ENCODE peak calls at places on chromosomes 11 and 22, in seven cellular contexts. V is PC-3, P is neural progenitor cell, Y is hepatocyte, I is IMR-90, W is HCT116, M is mammary epithelial cell. K is an unnamed sample.

GRCh38 chr11:43852057-43852636 is 28.5 kb upstream of the ALKBH3 start:
- DNase-seq in V (peak; percentile 76), P (peak; percentile 80), Y (peak; percentile 74), I (peak; percentile 88), W (peak; percentile 67), M (peak; percentile 59), K (peak; percentile 72)

GRCh38 chr22:18060646-18061620 is 16.9 kb upstream of the PEX26 start:
- DNase-seq in V (peak; percentile 65), P (no peak), Y (peak; percentile 76), I (peak; percentile 71), W (no peak), M (peak; percentile 90), K (no peak)

GRCh38 chr11:57800444-57801184 is 39.0 kb downstream of the CTNND1 start:
- DNase-seq in V (peak; percentile 99), P (peak; percentile 83), Y (peak; percentile 82), I (peak; percentile 74), W (peak; percentile 51), M (peak; percentile 86), K (peak; percentile 74)

GRCh38 chr11:77879218-77879617 is 58.3 kb downstream of the AAMDC start:
- DNase-seq in V (no peak), P (no peak), Y (no peak), I (peak; percentile 50), W (no peak), M (no peak), K (peak; percentile 27)

GRCh38 chr11:66362481-66363147 is 8.9 kb downstream of the SLC29A2 start:
- DNase-seq in V (no peak), P (no peak), Y (peak; percentile 4), I (no peak), W (no peak), M (no peak), K (no peak)

GRCh38 chr11:57460756-57461749 is 725 bp downstream of the RTN4RL2 start:
- DNase-seq in V (peak; percentile 11), P (peak; percentile 61), Y (no peak), I (no peak), W (no peak), M (no peak), K (no peak)

GRCh38 chr11:1830500-1831223 is 4.1 kb upstream of the SYT8 start:
- DNase-seq in V (no peak), P (no peak), Y (peak; percentile 90), I (no peak), W (no peak), M (peak; percentile 98), K (no peak)

GRCh38 chr11:9643751-9644150 is 20.1 kb upstream of the SWAP70 start:
- DNase-seq in V (no peak), P (no peak), Y (no peak), I (no peak), W (no peak), M (no peak), K (no peak)

GRCh38 chr22:49960967-49961600 is 512 bp downstream of the PIM3 start:
- DNase-seq in V (peak; percentile 47), P (peak; percentile 56), Y (peak; percentile 68), I (no peak), W (no peak), M (peak; percentile 61), K (peak; percentile 65)

GRCh38 chr22:30607939-30608338 is 965 bp downstream of the TCN2 start:
- DNase-seq in V (no peak), P (no peak), Y (no peak), I (no peak), W (no peak), M (no peak), K (no peak)

GRCh38 chr22:30611197-30611596 is 4.2 kb downstream of the TCN2 start:
- DNase-seq in V (no peak), P (no peak), Y (no peak), I (peak; percentile 26), W (no peak), M (peak; percentile 32), K (no peak)

GRCh38 chr22:30610299-30610698 is 3.3 kb downstream of the TCN2 start:
- DNase-seq in V (no peak), P (no peak), Y (no peak), I (no peak), W (no peak), M (no peak), K (no peak)

GRCh38 chr22:30607300-30607930 is 441 bp downstream of the TCN2 start:
- DNase-seq in V (no peak), P (peak; percentile 28), Y (no peak), I (no peak), W (no peak), M (no peak), K (no peak)

DNA sequence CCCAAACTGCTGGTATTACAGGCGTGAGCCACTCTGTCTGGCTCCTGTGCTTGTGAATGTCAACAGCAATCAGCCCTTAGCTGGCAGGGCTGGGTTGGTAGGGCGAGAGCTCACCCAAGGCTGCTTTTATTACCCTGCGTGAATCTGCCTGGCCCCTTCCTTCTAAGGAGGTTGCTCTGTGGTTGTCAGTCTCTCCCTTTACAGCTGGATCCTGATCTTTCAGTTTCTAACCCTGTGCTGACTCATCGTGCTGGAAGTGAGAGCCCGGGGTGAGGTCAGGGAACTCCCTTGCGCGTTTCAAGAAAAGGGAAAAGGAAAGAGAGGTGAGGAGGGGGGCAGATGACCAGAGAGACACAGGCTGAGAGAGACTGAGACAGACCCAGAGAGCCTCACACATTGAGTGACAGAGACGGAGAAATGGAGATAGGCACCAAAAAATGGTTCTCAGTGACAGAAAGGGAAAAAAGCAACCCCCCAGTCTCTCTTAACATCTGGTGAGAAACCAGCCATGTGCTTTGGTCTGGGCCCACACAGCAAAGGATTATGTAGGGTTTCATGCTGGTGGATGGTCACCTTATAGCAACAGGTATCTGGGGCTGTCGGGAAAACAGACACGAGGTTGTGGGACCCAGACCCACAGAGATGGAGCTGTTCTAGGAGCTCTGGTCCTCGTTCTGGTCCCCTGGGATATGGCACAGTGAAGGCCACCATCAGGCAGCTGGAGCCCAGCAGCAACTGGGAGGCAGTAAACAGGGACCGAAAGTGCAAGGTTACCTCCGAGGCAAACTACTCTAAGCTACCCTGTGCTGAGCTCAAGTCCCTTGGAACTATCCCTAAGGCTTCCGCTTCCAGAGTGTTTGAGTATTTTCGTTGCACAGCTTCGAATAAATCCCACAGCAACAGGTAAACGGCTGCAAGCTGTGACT is 2.5 kb downstream of the TCN2 start:
- DNase-seq in V (peak; percentile 78), P (no peak), Y (peak; percentile 85), I (peak; percentile 86), W (no peak), M (peak; percentile 89), K (no peak)
- H3K4me2 ChIP-seq in V (peak overlapping the region; percentile 62), P (peak overlapping the region; percentile 91), Y (peak overlapping the region; percentile 97), I (peak overlapping the region; percentile 33), W (peak overlapping the region; percentile 78), M (no peak overlapping the region), K (no peak overlapping the region)

DNA sequence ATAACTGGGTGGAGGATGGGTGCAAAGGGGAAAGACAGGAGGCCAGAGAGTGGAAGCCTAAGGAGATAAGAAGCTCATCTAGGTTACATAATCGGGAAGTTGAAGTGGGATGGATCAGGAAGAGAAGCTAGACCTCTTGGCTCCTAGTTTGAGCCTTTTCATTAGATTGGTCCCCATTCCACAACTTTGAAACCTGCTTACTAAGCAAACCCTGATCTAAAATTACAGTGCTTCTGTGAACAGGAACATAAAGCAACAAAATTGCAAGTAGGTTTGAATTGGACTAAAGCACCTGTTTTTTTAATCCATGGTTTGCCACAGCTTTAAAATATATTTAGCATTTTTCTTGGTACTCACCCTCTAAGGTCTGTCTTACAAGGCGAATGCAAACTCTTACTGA is 80.4 kb upstream of the EED start:
- DNase-seq in V (no peak), P (no peak), Y (no peak), I (no peak), W (no peak), M (no peak), K (no peak)
- TF ChIP-seq CTCF in V (no peak), P (no peak), Y (no peak), I (no peak), W (no peak), M (no peak), K (no peak)

GRCh38 chr11:106961518-106961917 is 56.8 kb downstream of the GUCY1A2 start:
- DNase-seq in V (peak; percentile 81), P (no peak), Y (no peak), I (peak; percentile 72), W (no peak), M (peak; percentile 7), K (no peak)
- H2AFZ ChIP-seq in V (no peak overlapping the region), P (peak overlapping the region; percentile 26), Y (no peak overlapping the region), I (no peak overlapping the region), W (no peak overlapping the region), M (no peak overlapping the region), K (no peak overlapping the region)

GRCh38 chr11:85827768-85828639 is 17.1 kb upstream of the SYTL2 start:
- DNase-seq in V (peak; percentile 97), P (no peak), Y (peak; percentile 51), I (peak; percentile 91), W (peak; percentile 77), M (peak; percentile 83), K (no peak)
- H3K4me2 ChIP-seq in V (peak overlapping the region; percentile 75), P (no peak overlapping the region), Y (peak overlapping the region; percentile 36), I (peak overlapping the region; percentile 14), W (peak overlapping the region; percentile 67), M (peak overlapping the region; percentile 59), K (no peak overlapping the region)

DNA sequence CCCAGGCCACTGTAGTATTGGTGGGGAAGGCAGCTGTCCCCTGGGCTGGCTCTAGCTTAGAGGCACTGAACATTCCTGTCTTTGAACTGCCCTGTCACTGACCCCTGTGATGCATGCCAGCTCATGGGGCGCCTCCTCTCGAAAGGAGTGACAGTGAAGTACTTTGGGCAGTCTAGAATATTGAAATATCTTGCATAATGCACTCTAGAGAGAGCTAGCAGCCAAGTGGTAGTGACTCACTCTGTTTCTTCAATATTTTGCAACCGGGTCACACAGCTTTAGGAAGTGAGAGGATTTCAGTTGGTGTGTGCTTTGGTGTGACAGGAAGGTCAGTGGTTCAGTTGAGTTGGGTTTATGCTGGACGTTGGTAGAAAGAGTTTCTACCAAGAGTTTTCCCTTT is 35.5 kb upstream of the ST14 start:
- DNase-seq in V (peak; percentile 96), P (no peak), Y (peak; percentile 62), I (peak; percentile 89), W (peak; percentile 61), M (peak; percentile 89), K (no peak)
- TF ChIP-seq CTCF in V (peak; percentile 38), P (no peak), Y (no peak), I (no peak), W (no peak), M (peak; percentile 16), K (no peak)

DNA sequence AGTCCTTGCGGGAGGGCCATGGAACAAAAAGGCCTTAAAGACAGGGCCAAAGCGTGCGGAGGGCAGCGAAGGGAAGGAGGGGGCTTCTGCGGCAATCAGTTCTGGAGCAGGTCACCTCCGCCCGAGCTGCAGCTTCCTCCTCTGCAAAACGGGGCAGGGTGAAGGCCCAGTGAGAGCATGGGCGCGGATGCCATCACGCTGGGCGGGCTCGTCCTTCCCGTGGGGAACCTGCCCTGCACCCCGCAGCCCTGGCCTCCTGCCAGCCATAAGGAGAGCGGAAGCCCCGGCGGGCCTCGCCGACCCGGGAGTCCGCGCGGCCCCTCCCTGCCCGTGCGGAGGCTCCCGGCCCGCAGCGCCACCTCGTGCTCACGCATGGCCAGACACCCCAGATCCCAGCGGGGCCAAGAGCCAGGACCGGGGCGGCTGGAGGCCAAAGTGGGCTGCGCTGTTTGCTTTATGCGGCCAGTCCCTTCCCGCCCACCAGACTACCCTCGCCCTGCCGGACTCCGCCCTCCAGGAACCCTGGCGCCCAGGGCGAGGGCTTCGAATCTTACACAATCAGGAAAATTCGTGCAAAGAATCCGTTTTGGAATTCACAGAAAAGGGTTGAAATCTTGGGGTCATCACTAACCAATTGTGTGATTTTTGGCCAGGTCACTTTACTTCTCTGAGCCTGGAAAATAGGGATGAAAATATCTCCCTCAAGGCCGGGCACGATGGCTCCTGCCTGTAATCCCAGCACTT is 16.1 kb downstream of the TSKU start:
- DNase-seq in V (peak; percentile 81), P (peak; percentile 92), Y (peak; percentile 92), I (peak; percentile 57), W (no peak), M (peak; percentile 47), K (peak; percentile 58)
- H2AFZ ChIP-seq in V (peak overlapping the region; percentile 77), P (no peak overlapping the region), Y (no peak overlapping the region), I (peak overlapping the region; percentile 91), W (no peak overlapping the region), M (no peak overlapping the region), K (peak overlapping the region; percentile 43)

K was measured in OCI-LY7.